ENCODE peak calls at places on chromosome 14, in six cellular contexts. One of them, this sample, is unnamed.
A peak's percentile ranks its signal among the peaks of the same experiment; 100 is the strongest.

GRCh38 chr14:68789798-68790655 is 2.8 kb downstream of the ZFP36L1 start:
- DNase-seq in AG04449: no peak
- DNase-seq in A549: peak; percentile 45
- DNase-seq in fibroblast of lung: peak; percentile 39
- DNase-seq in choroid plexus epithelial cell: no peak
- DNase-seq in Jurkat, Clone E6-1: no peak
- DNase-seq in this sample: no peak

GRCh38 chr14:100092832-100093231 is 27.6 kb downstream of the EVL start:
- DNase-seq in AG04449: no peak
- DNase-seq in A549: no peak
- DNase-seq in fibroblast of lung: no peak
- DNase-seq in choroid plexus epithelial cell: no peak
- DNase-seq in Jurkat, Clone E6-1: no peak
- DNase-seq in this sample: no peak

GRCh38 chr14:67265131-67265530 is 23.9 kb downstream of the PALS1 start:
- DNase-seq in AG04449: no peak
- DNase-seq in A549: no peak
- DNase-seq in fibroblast of lung: peak; percentile 26
- DNase-seq in choroid plexus epithelial cell: peak; percentile 30
- DNase-seq in Jurkat, Clone E6-1: no peak
- DNase-seq in this sample: no peak

GRCh38 chr14:98935921-98936320 is 336.1 kb downstream of the BCL11B start:
- DNase-seq in AG04449: no peak
- DNase-seq in A549: no peak
- DNase-seq in fibroblast of lung: no peak
- DNase-seq in choroid plexus epithelial cell: no peak
- DNase-seq in Jurkat, Clone E6-1: no peak
- DNase-seq in this sample: no peak

GRCh38 chr14:28707814-28708213 is 58.8 kb upstream of the FOXG1 start:
- DNase-seq in AG04449: peak; percentile 29
- DNase-seq in A549: no peak
- DNase-seq in fibroblast of lung: peak; percentile 58
- DNase-seq in choroid plexus epithelial cell: peak; percentile 79
- DNase-seq in Jurkat, Clone E6-1: no peak
- DNase-seq in this sample: peak; percentile 65

GRCh38 chr14:95668235-95668772 is 17.9 kb upstream of the TCL1B start:
- DNase-seq in AG04449: no peak
- DNase-seq in A549: no peak
- DNase-seq in fibroblast of lung: no peak
- DNase-seq in choroid plexus epithelial cell: no peak
- DNase-seq in Jurkat, Clone E6-1: no peak
- DNase-seq in this sample: no peak

GRCh38 chr14:93765032-93765626 is 23.2 kb downstream of the PRIMA1 start:
- DNase-seq in AG04449: no peak
- DNase-seq in A549: no peak
- DNase-seq in fibroblast of lung: no peak
- DNase-seq in choroid plexus epithelial cell: no peak
- DNase-seq in Jurkat, Clone E6-1: no peak
- DNase-seq in this sample: no peak

GRCh38 chr14:60760209-60760608 is 25.6 kb downstream of the MNAT1 start:
- DNase-seq in AG04449: no peak
- DNase-seq in A549: no peak
- DNase-seq in fibroblast of lung: no peak
- DNase-seq in choroid plexus epithelial cell: no peak
- DNase-seq in Jurkat, Clone E6-1: no peak
- DNase-seq in this sample: no peak

GRCh38 chr14:92685784-92686355 is 62.6 kb downstream of the LGMN start:
- DNase-seq in AG04449: no peak
- DNase-seq in A549: no peak
- DNase-seq in fibroblast of lung: no peak
- DNase-seq in choroid plexus epithelial cell: no peak
- DNase-seq in Jurkat, Clone E6-1: no peak
- DNase-seq in this sample: no peak

GRCh38 chr14:54881761-54882401 is 20.7 kb downstream of the GCH1 start:
- DNase-seq in AG04449: no peak
- DNase-seq in A549: no peak
- DNase-seq in fibroblast of lung: peak; percentile 54
- DNase-seq in choroid plexus epithelial cell: peak; percentile 73
- DNase-seq in Jurkat, Clone E6-1: peak; percentile 39
- DNase-seq in this sample: no peak

GRCh38 chr14:74333909-74334308 is 14.4 kb upstream of the VRTN start:
- DNase-seq in AG04449: peak; percentile 83
- DNase-seq in A549: no peak
- DNase-seq in fibroblast of lung: peak; percentile 59
- DNase-seq in choroid plexus epithelial cell: peak; percentile 90
- DNase-seq in Jurkat, Clone E6-1: peak; percentile 7
- DNase-seq in this sample: peak; percentile 43

GRCh38 chr14:61102549-61103466 is 121.8 kb downstream of the SLC38A6 start:
- DNase-seq in AG04449: no peak
- DNase-seq in A549: peak; percentile 85
- DNase-seq in fibroblast of lung: no peak
- DNase-seq in choroid plexus epithelial cell: no peak
- DNase-seq in Jurkat, Clone E6-1: no peak
- DNase-seq in this sample: no peak

GRCh38 chr14:88551936-88552565 is 2.8 kb downstream of the PTPN21 start:
- DNase-seq in AG04449: no peak
- DNase-seq in A549: no peak
- DNase-seq in fibroblast of lung: peak; percentile 20
- DNase-seq in choroid plexus epithelial cell: peak; percentile 28
- DNase-seq in Jurkat, Clone E6-1: no peak
- DNase-seq in this sample: no peak

GRCh38 chr14:89534896-89535615 is 118.0 kb upstream of the FOXN3 start:
- DNase-seq in AG04449: peak; percentile 33
- DNase-seq in A549: no peak
- DNase-seq in fibroblast of lung: peak; percentile 71
- DNase-seq in choroid plexus epithelial cell: peak; percentile 88
- DNase-seq in Jurkat, Clone E6-1: no peak
- DNase-seq in this sample: no peak

GRCh38 chr14:103594265-103594664 is 31.5 kb downstream of the COA8 start:
- DNase-seq in AG04449: no peak
- DNase-seq in A549: no peak
- DNase-seq in fibroblast of lung: peak; percentile 45
- DNase-seq in choroid plexus epithelial cell: peak; percentile 61
- DNase-seq in Jurkat, Clone E6-1: no peak
- DNase-seq in this sample: peak; percentile 69

GRCh38 chr14:22887260-22887989 is 4.4 kb downstream of the REM2 start:
- DNase-seq in AG04449: no peak
- DNase-seq in A549: peak; percentile 91
- DNase-seq in fibroblast of lung: peak; percentile 90
- DNase-seq in choroid plexus epithelial cell: peak; percentile 92
- DNase-seq in Jurkat, Clone E6-1: no peak
- DNase-seq in this sample: peak; percentile 88

GRCh38 chr14:95037273-95037672 is 120.1 kb downstream of the DICER1 start:
- DNase-seq in AG04449: no peak
- DNase-seq in A549: no peak
- DNase-seq in fibroblast of lung: no peak
- DNase-seq in choroid plexus epithelial cell: no peak
- DNase-seq in Jurkat, Clone E6-1: no peak
- DNase-seq in this sample: no peak

GRCh38 chr14:94646481-94646880 is 34.3 kb downstream of the SERPINA3 start:
- DNase-seq in AG04449: no peak
- DNase-seq in A549: no peak
- DNase-seq in fibroblast of lung: no peak
- DNase-seq in choroid plexus epithelial cell: peak; percentile 86
- DNase-seq in Jurkat, Clone E6-1: no peak
- DNase-seq in this sample: no peak

GRCh38 chr14:73462078-73462715 is 3.9 kb upstream of the NUMB start:
- DNase-seq in AG04449: no peak
- DNase-seq in A549: peak; percentile 89
- DNase-seq in fibroblast of lung: peak; percentile 76
- DNase-seq in choroid plexus epithelial cell: peak; percentile 61
- DNase-seq in Jurkat, Clone E6-1: no peak
- DNase-seq in this sample: peak; percentile 32

GRCh38 chr14:91351508-91351853 is 66.1 kb downstream of the CCDC88C start:
- DNase-seq in AG04449: no peak
- DNase-seq in A549: no peak
- DNase-seq in fibroblast of lung: no peak
- DNase-seq in choroid plexus epithelial cell: no peak
- DNase-seq in Jurkat, Clone E6-1: no peak
- DNase-seq in this sample: no peak
- H3K4me3 ChIP-seq in AG04449: no peak overlapping the region
- H3K4me3 ChIP-seq in A549: no peak overlapping the region
- H3K4me3 ChIP-seq in fibroblast of lung: no peak overlapping the region
- H3K4me3 ChIP-seq in choroid plexus epithelial cell: no peak overlapping the region
- H3K4me3 ChIP-seq in Jurkat, Clone E6-1: peak overlapping the region; percentile 43
- H3K4me3 ChIP-seq in this sample: no peak overlapping the region

DNA sequence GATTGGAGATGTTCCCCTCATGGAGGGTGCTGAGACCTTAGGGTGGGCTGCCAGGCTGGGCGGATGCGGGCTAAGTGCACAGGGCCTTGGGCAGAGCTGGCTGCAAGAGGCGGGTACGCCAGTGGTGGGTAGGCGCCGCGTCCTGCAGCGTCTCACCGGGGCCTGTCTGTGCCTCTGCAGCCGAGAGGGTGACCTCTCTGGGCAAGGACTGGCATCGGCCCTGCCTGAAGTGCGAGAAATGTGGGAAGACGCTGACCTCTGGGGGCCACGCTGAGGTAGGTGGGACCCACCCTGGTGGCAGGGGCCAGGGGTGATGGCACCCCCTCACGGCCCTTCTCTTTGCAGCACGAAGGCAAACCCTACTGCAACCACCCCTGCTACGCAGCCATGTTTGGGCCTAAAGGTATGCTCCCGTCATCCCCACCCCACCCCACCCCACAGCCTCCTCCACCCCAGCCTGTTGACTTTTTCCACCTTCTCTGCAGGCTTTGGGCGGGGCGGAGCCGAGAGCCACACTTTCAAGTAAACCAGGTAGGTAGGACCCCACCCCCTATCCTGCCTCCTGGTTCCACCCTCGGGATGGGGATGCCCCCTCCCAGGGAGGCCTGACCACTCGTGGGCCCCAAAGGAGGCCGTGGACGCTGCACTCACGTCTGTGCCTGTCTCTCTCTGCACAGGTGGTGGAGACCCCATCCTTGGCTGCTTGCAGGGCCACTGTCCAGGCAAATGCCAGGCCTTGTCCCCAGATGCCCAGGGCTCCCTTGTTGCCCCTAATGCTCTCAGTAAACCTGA is 1.5 kb downstream of the CRIP1 start:
- DNase-seq in AG04449: no peak
- DNase-seq in A549: peak; percentile 59
- DNase-seq in fibroblast of lung: no peak
- DNase-seq in choroid plexus epithelial cell: no peak
- DNase-seq in Jurkat, Clone E6-1: no peak
- DNase-seq in this sample: no peak
- H3K4me3 ChIP-seq in AG04449: no peak overlapping the region
- H3K4me3 ChIP-seq in A549: peak overlapping the region; percentile 59
- H3K4me3 ChIP-seq in fibroblast of lung: no peak overlapping the region
- H3K4me3 ChIP-seq in choroid plexus epithelial cell: no peak overlapping the region
- H3K4me3 ChIP-seq in Jurkat, Clone E6-1: peak overlapping the region; percentile 67
- H3K4me3 ChIP-seq in this sample: no peak overlapping the region

DNA sequence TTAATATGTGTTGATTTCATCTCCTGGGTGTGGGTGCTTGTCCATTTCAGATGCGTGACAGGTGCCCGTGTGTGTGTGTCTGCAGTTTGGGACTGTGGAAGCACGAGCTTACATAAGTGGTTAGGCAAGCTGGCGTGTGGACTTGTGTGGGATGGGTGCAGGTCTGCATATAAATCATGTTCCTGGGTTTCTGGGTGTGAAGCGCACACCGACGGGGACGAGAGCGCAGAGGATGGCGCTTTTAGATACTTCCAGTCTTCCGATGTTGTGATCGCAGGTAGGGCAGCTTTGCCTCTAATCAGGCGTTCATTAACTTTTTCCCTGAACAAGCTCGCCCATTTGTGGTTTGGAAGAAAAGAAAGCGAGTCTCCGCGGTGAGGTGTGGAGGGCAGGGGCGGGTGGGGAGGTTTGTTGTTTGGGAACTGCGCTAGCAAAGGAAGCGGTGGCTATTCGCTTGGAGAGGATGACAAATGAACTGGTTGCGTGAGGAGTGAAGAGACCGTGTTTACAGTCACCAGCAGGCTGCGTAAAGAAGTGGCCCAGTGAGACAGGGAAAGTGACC is 878 bp downstream of the RGS6 start:
- DNase-seq in AG04449: no peak
- DNase-seq in A549: no peak
- DNase-seq in fibroblast of lung: no peak
- DNase-seq in choroid plexus epithelial cell: peak; percentile 3
- DNase-seq in Jurkat, Clone E6-1: no peak
- DNase-seq in this sample: no peak
- H3K4me3 ChIP-seq in AG04449: no peak overlapping the region
- H3K4me3 ChIP-seq in A549: no peak overlapping the region
- H3K4me3 ChIP-seq in fibroblast of lung: no peak overlapping the region
- H3K4me3 ChIP-seq in choroid plexus epithelial cell: no peak overlapping the region
- H3K4me3 ChIP-seq in Jurkat, Clone E6-1: no peak overlapping the region
- H3K4me3 ChIP-seq in this sample: no peak overlapping the region

GRCh38 chr14:32932302-32932920 is 6.3 kb upstream of the NPAS3 start:
- DNase-seq in AG04449: no peak
- DNase-seq in A549: no peak
- DNase-seq in fibroblast of lung: no peak
- DNase-seq in choroid plexus epithelial cell: no peak
- DNase-seq in Jurkat, Clone E6-1: no peak
- DNase-seq in this sample: no peak

GRCh38 chr14:32934891-32935633 is 3.6 kb upstream of the NPAS3 start:
- DNase-seq in AG04449: no peak
- DNase-seq in A549: no peak
- DNase-seq in fibroblast of lung: no peak
- DNase-seq in choroid plexus epithelial cell: peak; percentile 9
- DNase-seq in Jurkat, Clone E6-1: no peak
- DNase-seq in this sample: no peak

GRCh38 chr14:32932921-32933622 is 5.6 kb upstream of the NPAS3 start:
- DNase-seq in AG04449: no peak
- DNase-seq in A549: no peak
- DNase-seq in fibroblast of lung: no peak
- DNase-seq in choroid plexus epithelial cell: no peak
- DNase-seq in Jurkat, Clone E6-1: no peak
- DNase-seq in this sample: no peak

GRCh38 chr14:32933623-32933942 is 5.1 kb upstream of the NPAS3 start:
- DNase-seq in AG04449: no peak
- DNase-seq in A549: no peak
- DNase-seq in fibroblast of lung: no peak
- DNase-seq in choroid plexus epithelial cell: peak; percentile 69
- DNase-seq in Jurkat, Clone E6-1: no peak
- DNase-seq in this sample: no peak

DNA sequence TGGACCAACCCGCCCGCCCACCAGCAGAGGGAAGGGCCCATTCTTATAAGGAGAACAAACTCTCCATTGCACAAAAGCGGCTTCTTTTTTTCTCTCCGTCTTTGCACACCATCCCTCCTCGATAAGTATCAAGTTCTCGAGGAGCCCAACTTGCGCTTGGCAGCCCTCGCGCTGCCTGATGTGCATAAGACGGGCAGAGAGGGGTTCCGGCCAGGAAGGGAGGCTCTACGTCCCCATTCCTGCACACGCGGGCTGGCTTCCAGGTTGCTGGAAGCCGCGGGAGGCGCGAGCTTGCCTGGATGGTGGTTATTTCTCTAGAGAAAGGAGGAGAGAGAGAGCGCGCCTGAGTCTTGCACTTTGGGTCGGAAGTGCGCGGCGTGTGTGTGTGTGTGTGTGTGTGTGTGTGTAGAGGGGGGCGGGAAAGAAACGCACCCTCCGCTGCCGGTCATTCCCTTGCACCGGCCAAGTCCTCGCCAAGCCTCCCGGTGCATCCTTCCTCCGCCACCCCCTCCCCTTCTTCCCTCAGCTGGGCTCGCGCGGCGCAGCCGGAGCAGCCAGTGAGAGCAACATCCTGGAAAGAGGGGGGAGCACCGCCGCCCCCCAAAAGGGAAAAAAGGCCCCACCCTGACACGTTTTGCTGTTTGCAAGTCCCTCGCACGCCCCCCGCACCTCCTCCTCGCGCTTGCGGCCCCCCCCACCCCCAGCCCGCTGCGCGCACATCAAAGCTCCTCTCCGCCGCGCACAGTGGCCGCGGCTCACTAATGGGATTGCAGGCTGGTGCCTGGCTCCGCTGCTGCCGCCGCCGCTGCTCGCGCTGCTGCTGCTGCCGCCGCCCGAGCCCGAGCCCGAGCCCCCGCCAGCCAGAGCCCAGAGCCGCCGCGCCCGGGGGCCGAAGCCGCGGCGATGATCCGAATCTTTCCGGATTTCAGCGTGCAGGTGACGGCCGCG is 4.5 kb upstream of the NPAS3 start:
- DNase-seq in AG04449: no peak
- DNase-seq in A549: no peak
- DNase-seq in fibroblast of lung: peak; percentile 29
- DNase-seq in choroid plexus epithelial cell: peak; percentile 35
- DNase-seq in Jurkat, Clone E6-1: no peak
- DNase-seq in this sample: no peak
- H3K4me3 ChIP-seq in AG04449: peak overlapping the region; percentile 32
- H3K4me3 ChIP-seq in A549: peak overlapping the region; percentile 31
- H3K4me3 ChIP-seq in fibroblast of lung: peak overlapping the region; percentile 19
- H3K4me3 ChIP-seq in choroid plexus epithelial cell: peak overlapping the region; percentile 49
- H3K4me3 ChIP-seq in Jurkat, Clone E6-1: no peak overlapping the region
- H3K4me3 ChIP-seq in this sample: peak overlapping the region; percentile 53